ENCODE peak calls at places on chromosome 12, in ten cellular contexts. I, S, L, B, R, V, N, D, H and A are unnamed samples.

GRCh38 chr12:91922139-91922538 is 223.5 kb downstream of the BTG1 start:
- DNase-seq in V (no peak), L (no peak), N (no peak), S (no peak), H (peak), R (no peak), I (no peak), B (no peak), D (no peak), A (no peak)

GRCh38 chr12:90084018-90084417 is 375.4 kb upstream of the ATP2B1 start:
- DNase-seq in V (no peak), N (no peak), H (no peak), B (no peak), L (no peak), D (no peak), I (no peak), R (no peak), S (no peak), A (no peak)

GRCh38 chr12:2619136-2619535 is 175.6 kb upstream of the FKBP4 start:
- DNase-seq in V (no peak), R (no peak), N (no peak), D (no peak), H (no peak), L (no peak), B (no peak), S (no peak), I (no peak), A (no peak)

GRCh38 chr12:182381-182883 is 31.5 kb downstream of the SLC6A12 start:
- DNase-seq in R (no peak), S (peak), H (peak), V (no peak), N (no peak), B (no peak), D (peak), L (peak), I (no peak), A (peak)

GRCh38 chr12:52073531-52073950 is 3.8 kb downstream of the ATG101 start:
- DNase-seq in B (no peak), H (no peak), I (no peak), V (no peak), D (no peak), S (no peak), R (no peak), N (no peak), L (no peak), A (no peak)

GRCh38 chr12:130825771-130826150 is 13.3 kb downstream of the STX2 start:
- DNase-seq in N (no peak), B (no peak), D (no peak), I (no peak), H (peak), V (no peak), S (no peak), L (no peak), R (no peak), A (no peak)

GRCh38 chr12:39003541-39004160 is 98.3 kb upstream of the CPNE8 start:
- DNase-seq in I (no peak), S (no peak), V (peak), H (no peak), B (no peak), D (no peak), L (no peak), R (no peak), N (no peak), A (no peak)

GRCh38 chr12:89098390-89099102 is 253.8 kb downstream of the DUSP6 start:
- DNase-seq in H (no peak), B (no peak), L (peak), I (no peak), V (peak), D (no peak), N (no peak), S (peak), R (peak), A (no peak)

GRCh38 chr12:56487448-56488040 is 417 bp downstream of the GLS2 start:
- DNase-seq in B (no peak), D (peak), R (peak), N (peak), S (peak), L (no peak), I (peak), H (peak), V (peak), A (peak)

GRCh38 chr12:30696486-30696885 is 817 bp upstream of the IPO8 start:
- DNase-seq in D (no peak), S (no peak), I (no peak), R (no peak), B (no peak), H (no peak), N (no peak), V (peak), L (no peak), A (no peak)

GRCh38 chr12:129550353-129550752 is 353.5 kb downstream of the TMEM132D start:
- DNase-seq in V (no peak), N (no peak), H (no peak), B (no peak), L (no peak), S (no peak), R (peak), D (no peak), I (no peak), A (no peak)

GRCh38 chr12:46824709-46825108 is 1.1 kb downstream of the SLC38A4 start:
- DNase-seq in H (no peak), B (no peak), V (no peak), D (no peak), I (no peak), N (no peak), R (no peak), S (no peak), L (no peak), A (no peak)

GRCh38 chr12:111578276-111578970 is 20.7 kb downstream of the ATXN2 start:
- DNase-seq in L (peak), I (no peak), R (no peak), B (no peak), V (peak), N (no peak), D (peak), S (peak), H (peak), A (peak)

GRCh38 chr12:85549658-85550057 is 269.6 kb downstream of the ALX1 start:
- DNase-seq in B (no peak), D (no peak), N (no peak), V (no peak), S (no peak), H (no peak), L (no peak), I (no peak), R (no peak), A (no peak)

GRCh38 chr12:78530065-78530765 is 334.4 kb upstream of the SYT1 start:
- DNase-seq in N (no peak), D (no peak), B (no peak), R (no peak), S (peak), L (peak), V (no peak), I (no peak), H (peak), A (peak)

GRCh38 chr12:14998941-14999340 is 26.1 kb downstream of the PDE6H start:
- DNase-seq in S (no peak), B (no peak), V (no peak), R (no peak), N (no peak), L (peak), H (no peak), D (no peak), I (no peak), A (no peak)

GRCh38 chr12:53538209-53538689 is 31.0 kb upstream of the NPFF start:
- DNase-seq in B (no peak), R (peak), S (peak), D (peak), L (peak), N (peak), I (no peak), H (peak), V (no peak), A (peak)

GRCh38 chr12:116600959-116601358 is 41.8 kb downstream of the MAP1LC3B2 start:
- DNase-seq in I (no peak), S (no peak), H (no peak), V (no peak), B (no peak), L (no peak), D (no peak), N (no peak), R (no peak), A (no peak)

GRCh38 chr12:123076604-123077297 is 74.1 kb downstream of the PITPNM2 start:
- DNase-seq in H (peak), N (no peak), V (peak), S (no peak), I (peak), B (no peak), R (no peak), D (no peak), L (no peak), A (peak)

GRCh38 chr12:50985322-50985721 is 33.0 kb downstream of the HIGD1C start:
- DNase-seq in I (no peak), L (peak), H (peak), R (no peak), D (no peak), N (no peak), V (no peak), B (no peak), S (peak), A (peak)

GRCh38 chr12:22588817-22589216 is 36.2 kb upstream of the ETNK1 start:
- DNase-seq in B (no peak), H (no peak), N (no peak), R (no peak), D (no peak), L (no peak), I (no peak), V (no peak), S (no peak), A (no peak)

GRCh38 chr12:62654558-62655241 is 188.1 kb downstream of the MON2 start:
- DNase-seq in D (no peak), S (no peak), V (no peak), L (no peak), R (no peak), B (no peak), N (no peak), I (no peak), H (no peak), A (no peak)

GRCh38 chr12:96327346-96327745 is 72.9 kb downstream of the CDK17 start:
- DNase-seq in V (peak), I (no peak), H (no peak), L (no peak), D (no peak), R (no peak), N (no peak), B (peak), S (no peak), A (no peak)

GRCh38 chr12:13780453-13780852 is 200.9 kb downstream of the GRIN2B start:
- DNase-seq in S (peak), L (peak), R (no peak), N (no peak), H (no peak), V (no peak), D (no peak), I (no peak), B (no peak), A (no peak)

GRCh38 chr12:5081016-5081415 is 37.3 kb downstream of the KCNA5 start:
- DNase-seq in I (no peak), R (no peak), L (no peak), H (no peak), V (no peak), B (no peak), S (no peak), N (no peak), D (no peak), A (no peak)

GRCh38 chr12:9349888-9350885 is 142.0 kb upstream of the PZP start:
- DNase-seq in D (no peak), B (no peak), V (no peak), H (no peak), I (no peak), N (peak), R (no peak), S (no peak), L (peak), A (peak)

GRCh38 chr12:21516281-21516680 is 9.8 kb upstream of the SPX start:
- DNase-seq in L (no peak), S (no peak), N (no peak), V (no peak), D (no peak), R (no peak), H (no peak), B (no peak), I (no peak), A (no peak)

GRCh38 chr12:19287302-19287701 is 152.0 kb upstream of the AEBP2 start:
- DNase-seq in H (no peak), B (no peak), R (no peak), S (peak), L (no peak), D (no peak), I (no peak), V (no peak), N (no peak), A (no peak)

GRCh38 chr12:46430340-46430948 is 57.9 kb upstream of the SLC38A2 start:
- DNase-seq in B (no peak), I (no peak), V (peak), H (peak), D (peak), N (no peak), L (peak), R (no peak), S (peak), A (peak)

GRCh38 chr12:67829873-67830272 is 159.4 kb upstream of the IFNG-AS1 start:
- DNase-seq in S (no peak), R (no peak), I (no peak), H (no peak), V (no peak), B (no peak), L (no peak), N (no peak), D (no peak), A (no peak)
- H3K4me3 ChIP-seq in S (no peak), R (no peak), I (no peak), H (no peak), V (no peak), B (no peak), L (no peak), N (no peak), D (no peak), A (no peak)

GRCh38 chr12:113316155-113316554 is 18.8 kb downstream of the SLC8B1 start:
- DNase-seq in B (no peak), R (no peak), V (no peak), I (no peak), H (no peak), N (no peak), L (no peak), S (no peak), D (no peak), A (no peak)
- TF ChIP-seq CTCF in B (peak), R (no peak), V (no peak), I (no peak), H (peak), N (no peak), L (no peak), S (peak), D (peak), A (no peak)

GRCh38 chr12:108819920-108820699 is 37.3 kb downstream of the SSH1 start:
- DNase-seq in R (no peak), S (no peak), I (no peak), V (no peak), N (no peak), H (no peak), B (no peak), D (no peak), L (no peak), A (no peak)

GRCh38 chr12:108821407-108822397 is 35.7 kb downstream of the SSH1 start:
- DNase-seq in I (no peak), B (peak), R (no peak), L (peak), N (no peak), V (peak), S (peak), D (peak), H (peak), A (peak)

GRCh38 chr12:108822458-108823205 is 34.8 kb downstream of the SSH1 start:
- DNase-seq in L (no peak), S (peak), R (no peak), H (peak), V (no peak), B (no peak), N (no peak), D (peak), I (no peak), A (peak)

GRCh38 chr12:108817909-108818308 is 39.5 kb downstream of the SSH1 start:
- DNase-seq in L (no peak), V (no peak), R (no peak), D (no peak), S (no peak), B (no peak), I (no peak), N (no peak), H (no peak), A (no peak)

GRCh38 chr12:108820700-108821406 is 36.5 kb downstream of the SSH1 start:
- DNase-seq in L (no peak), D (no peak), B (no peak), N (no peak), I (no peak), S (no peak), H (no peak), R (no peak), V (no peak), A (no peak)
- H3K4me3 ChIP-seq in L (no peak), D (no peak), B (no peak), N (no peak), I (no peak), S (no peak), H (no peak), R (no peak), V (no peak), A (no peak)

GRCh38 chr12:98733667-98734350 is 88.7 kb downstream of the APAF1 start:
- DNase-seq in D (no peak), B (no peak), N (no peak), R (no peak), I (no peak), H (peak), V (no peak), L (no peak), S (peak), A (no peak)
- TF ChIP-seq CTCF in D (no peak), B (no peak), N (no peak), R (no peak), I (no peak), H (no peak), V (no peak), L (no peak), S (no peak), A (no peak)

DNA sequence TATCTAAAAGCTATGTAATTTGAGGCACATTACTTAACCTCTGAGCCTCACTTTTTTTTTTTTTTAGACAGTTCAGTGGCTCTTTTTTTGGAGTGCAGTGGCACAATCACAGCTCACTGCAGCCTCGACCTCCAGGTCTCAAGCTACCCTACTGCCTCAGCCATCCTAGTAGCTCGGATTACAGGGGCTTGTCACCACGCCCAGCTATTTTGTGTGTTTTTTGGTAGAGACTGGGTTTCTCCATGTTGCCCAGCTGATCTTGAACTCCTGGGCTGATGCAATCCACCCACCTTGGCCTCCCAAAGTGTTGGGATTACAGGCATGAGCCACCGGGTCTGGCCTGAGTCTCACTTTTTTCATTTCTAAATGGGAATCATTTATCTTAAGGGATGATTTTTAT is 192.0 kb upstream of the PDZRN4 start:
- DNase-seq in B (no peak), V (no peak), H (no peak), L (no peak), D (no peak), N (no peak), R (no peak), S (no peak), I (no peak), A (no peak)
- H3K4me3 ChIP-seq in B (no peak), V (no peak), H (no peak), L (no peak), D (no peak), N (no peak), R (no peak), S (no peak), I (no peak), A (no peak)

GRCh38 chr12:120117961-120118709 is 1.6 kb upstream of the RAB35 start:
- DNase-seq in H (peak), D (peak), V (peak), I (no peak), B (no peak), L (no peak), N (no peak), R (no peak), S (peak), A (peak)

GRCh38 chr12:120115692-120116442 is 686 bp downstream of the RAB35 start:
- DNase-seq in N (peak), D (no peak), I (no peak), L (no peak), V (peak), B (no peak), R (peak), S (peak), H (peak), A (peak)

GRCh38 chr12:120116443-120116791 is at the start of gene RAB35:
- DNase-seq in V (no peak), S (no peak), B (no peak), N (no peak), L (peak), I (no peak), D (no peak), R (no peak), H (no peak), A (no peak)

GRCh38 chr12:120118710-120119097 is 2.2 kb upstream of the RAB35 start:
- DNase-seq in I (no peak), D (no peak), S (peak), B (no peak), V (peak), N (no peak), L (no peak), R (no peak), H (no peak), A (peak)

GRCh38 chr12:120116792-120117651 is 469 bp upstream of the RAB35 start:
- DNase-seq in S (peak), N (peak), B (peak), H (peak), D (peak), I (peak), V (peak), L (no peak), R (peak), A (peak)
- TF ChIP-seq CTCF in S (no peak), N (no peak), B (no peak), H (no peak), D (no peak), I (no peak), V (no peak), L (no peak), R (no peak), A (no peak)

DNA sequence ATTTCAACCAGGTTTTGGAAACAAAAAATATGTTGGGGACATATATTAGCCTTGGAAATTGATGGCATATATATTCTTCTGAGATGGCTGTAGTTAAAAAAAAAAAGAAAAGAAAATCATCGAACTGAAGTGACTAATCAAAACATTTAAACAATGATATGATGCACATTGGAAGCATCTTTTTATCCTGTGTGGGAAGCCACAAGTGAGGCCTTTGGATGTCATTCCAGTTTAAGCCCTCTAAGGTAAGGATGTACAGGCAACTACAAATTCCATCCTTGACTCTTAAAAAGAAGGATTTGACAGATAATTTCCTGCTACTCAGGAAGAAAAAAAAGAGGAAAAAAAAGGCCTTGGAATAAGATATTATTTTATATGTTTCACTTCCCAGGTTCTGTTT is 9.6 kb upstream of the PTPRB start:
- DNase-seq in H (peak), R (no peak), I (no peak), V (no peak), L (peak), S (no peak), D (no peak), N (no peak), B (no peak), A (peak)
- H3K4me3 ChIP-seq in H (no peak), R (no peak), I (no peak), V (no peak), L (no peak), S (no peak), D (no peak), N (no peak), B (no peak), A (no peak)

GRCh38 chr12:26113853-26114719 is 10.8 kb downstream of the BHLHE41 start:
- DNase-seq in V (peak), L (peak), R (peak), D (peak), B (no peak), H (peak), I (peak), N (peak), S (peak), A (peak)
- TF ChIP-seq CTCF in V (peak), L (peak), R (peak), D (peak), B (peak), H (peak), I (no peak), N (no peak), S (peak), A (peak)